ENCODE peak calls at places on chromosomes 5 and 9, in six cellular contexts. B is Peyer's patch; H is cardiac muscle cell; M is pancreas; E is stimulated activated naive B cell treated with anti-CD40 and anti-IgM and Interleukin-4, amounts not matched to agents 10 μg/mL and 1 μg/mL and 100 μg/mL, for 72 hours; P is T-helper 9 cell. Z is an unnamed sample.
A peak's percentile ranks its signal among the peaks of the same experiment; 100 is the strongest.

GRCh38 chr9:137454506-137455360 is 4.4 kb downstream of the NSMF start:
- DNase-seq in P (peak; percentile 3), H (peak; percentile 42), M (peak; percentile 38), B (peak; percentile 73), E (no peak), Z (peak; percentile 1)

GRCh38 chr5:134466241-134467069 is 54.8 kb upstream of the CDKN2AIPNL start:
- DNase-seq in M (peak; percentile 94), E (peak; percentile 44), H (peak; percentile 78), P (peak; percentile 16), B (peak; percentile 99), Z (no peak)

GRCh38 chr5:172773481-172774469 is 2.8 kb upstream of the DUSP1 start:
- DNase-seq in P (no peak), B (peak; percentile 52), M (no peak), E (peak; percentile 42), H (no peak), Z (no peak)

GRCh38 chr5:103774736-103775135 is 212.1 kb upstream of the NUDT12 start:
- DNase-seq in M (no peak), E (no peak), P (no peak), B (no peak), H (no peak), Z (no peak)

GRCh38 chr9:83013867-83014605 is 48.9 kb downstream of the RASEF start:
- DNase-seq in E (no peak), B (no peak), P (no peak), M (no peak), H (no peak), Z (no peak)

GRCh38 chr9:2469681-2470141 is 151.9 kb upstream of the VLDLR start:
- DNase-seq in E (no peak), H (peak; percentile 44), P (no peak), B (no peak), M (peak; percentile 26), Z (no peak)

GRCh38 chr9:2243666-2244555 is 228.8 kb downstream of the SMARCA2 start:
- DNase-seq in H (no peak), P (no peak), E (no peak), M (no peak), B (no peak), Z (no peak)

GRCh38 chr9:123562844-123563346 is 206.9 kb downstream of the CRB2 start:
- DNase-seq in B (no peak), P (no peak), M (no peak), H (no peak), E (no peak), Z (no peak)

GRCh38 chr5:1718669-1719068 is 81.0 kb downstream of the MRPL36 start:
- DNase-seq in M (no peak), B (no peak), P (no peak), H (no peak), E (no peak), Z (no peak)

GRCh38 chr5:33032161-33033085 is 321.3 kb downstream of the NPR3 start:
- DNase-seq in E (no peak), B (no peak), M (no peak), P (no peak), H (no peak), Z (no peak)

GRCh38 chr5:56993241-56993640 is 41.3 kb upstream of the MIER3 start:
- DNase-seq in H (no peak), M (no peak), P (no peak), B (no peak), E (no peak), Z (no peak)

GRCh38 chr5:180399391-180399790 is 46.3 kb upstream of the GFPT2 start:
- DNase-seq in P (no peak), H (no peak), M (no peak), B (no peak), E (no peak), Z (no peak)

GRCh38 chr5:179438041-179438441 is 92.8 kb upstream of the ADAMTS2 start:
- DNase-seq in P (no peak), M (no peak), H (peak; percentile 52), B (no peak), E (no peak), Z (no peak)

GRCh38 chr5:81787843-81788242 is 36.9 kb upstream of the SSBP2 start:
- DNase-seq in P (no peak), B (peak; percentile 71), M (peak; percentile 81), H (peak; percentile 50), E (no peak), Z (no peak)

GRCh38 chr9:105608685-105609598 is 51.0 kb downstream of the FKTN start:
- DNase-seq in E (no peak), M (no peak), H (peak; percentile 72), P (no peak), B (no peak), Z (no peak)

GRCh38 chr5:12636209-12636608 is 732.0 kb upstream of the CTNND2 start:
- DNase-seq in P (no peak), E (no peak), B (no peak), M (no peak), H (no peak), Z (no peak)

GRCh38 chr9:124054671-124055212 is 43.2 kb downstream of the LHX2 start:
- DNase-seq in E (peak; percentile 36), B (no peak), H (no peak), P (no peak), M (no peak), Z (no peak)

GRCh38 chr5:61151893-61152292 is 10.4 kb downstream of the SMIM15 start:
- DNase-seq in H (no peak), E (no peak), B (no peak), M (no peak), P (no peak), Z (no peak)